ENCODE peak calls at places on chromosome 1, in six cellular contexts. Q is astrocyte, O is neural progenitor cell, E is BJ, U is heart left ventricle, X is upper lobe of right lung. Z is an unnamed sample. For H3K27me3, the result is how much of the 10 kb centered on the place peaks cover.

GRCh38 chr1:30526652-30527345 is 196.6 kb downstream of the MATN1 start:
- DNase-seq in Q (no peak), O (no peak), E (no peak), U (no peak), X (peak), Z (no peak)

GRCh38 chr1:117166076-117166475 is 44.5 kb upstream of the TRIM45 start:
- DNase-seq in Q (peak), O (no peak), E (peak), U (no peak), X (no peak), Z (peak)

GRCh38 chr1:218156602-218157001 is 128.5 kb upstream of the RRP15 start:
- DNase-seq in Q (no peak), O (peak), E (no peak), U (no peak), X (peak), Z (peak)

GRCh38 chr1:20660363-20661234 is 570 bp downstream of the DDOST start:
- DNase-seq in Q (no peak), O (no peak), E (no peak), U (no peak), X (no peak), Z (no peak)

GRCh38 chr1:85501355-85501898 is 36.5 kb upstream of the DDAH1 start:
- DNase-seq in Q (no peak), O (no peak), E (no peak), U (no peak), X (no peak), Z (no peak)

GRCh38 chr1:12654004-12654567 is 10.2 kb downstream of the AADACL4 start:
- DNase-seq in Q (peak), O (no peak), E (no peak), U (no peak), X (no peak), Z (peak)

GRCh38 chr1:31936278-31936965 is 1.7 kb downstream of the PTP4A2 start:
- DNase-seq in Q (no peak), O (no peak), E (no peak), U (no peak), X (no peak), Z (peak)

GRCh38 chr1:228986093-228986904 is 251.0 kb downstream of the RHOU start:
- DNase-seq in Q (peak), O (no peak), E (no peak), U (peak), X (no peak), Z (no peak)

GRCh38 chr1:65172936-65173335 is 24.9 kb downstream of the AK4 start:
- DNase-seq in Q (no peak), O (no peak), E (no peak), U (no peak), X (no peak), Z (peak)

GRCh38 chr1:192545781-192546521 is 29.6 kb upstream of the RGS1 start:
- DNase-seq in Q (no peak), O (no peak), E (no peak), U (no peak), X (no peak), Z (no peak)

GRCh38 chr1:11893907-11894251 is 32.3 kb downstream of the KIAA2013 start:
- DNase-seq in Q (peak), O (peak), E (no peak), U (peak), X (peak), Z (peak)

GRCh38 chr1:215637041-215637573 is 70.0 kb downstream of the KCTD3 start:
- DNase-seq in Q (peak), O (no peak), E (no peak), U (no peak), X (no peak), Z (peak)

GRCh38 chr1:174990382-174990999 is 9.3 kb upstream of the CACYBP start:
- DNase-seq in Q (no peak), O (no peak), E (no peak), U (no peak), X (no peak), Z (peak)

GRCh38 chr1:151773698-151774097 is 10.4 kb upstream of the MRPL9 start:
- DNase-seq in Q (peak), O (no peak), E (no peak), U (no peak), X (no peak), Z (peak)

GRCh38 chr1:186404454-186405051 is 28.9 kb downstream of the ODR4 start:
- DNase-seq in Q (peak), O (peak), E (no peak), U (no peak), X (no peak), Z (peak)

GRCh38 chr1:41401899-41402298 is 40.7 kb downstream of the FOXO6 start:
- DNase-seq in Q (no peak), O (no peak), E (no peak), U (no peak), X (no peak), Z (no peak)

GRCh38 chr1:62062087-62062486 is 132.6 kb upstream of the L1TD1 start:
- DNase-seq in Q (no peak), O (no peak), E (no peak), U (no peak), X (no peak), Z (no peak)

GRCh38 chr1:2985121-2985561 is 36.1 kb upstream of the ACTRT2 start:
- DNase-seq in Q (no peak), O (no peak), E (no peak), U (peak), X (peak), Z (no peak)

GRCh38 chr1:228174482-228175315 is 9.1 kb downstream of the IBA57 start:
- DNase-seq in Q (no peak), O (peak), E (no peak), U (peak), X (no peak), Z (no peak)

GRCh38 chr1:178733972-178734371 is 8.9 kb downstream of the RALGPS2 start:
- DNase-seq in Q (no peak), O (no peak), E (no peak), U (no peak), X (no peak), Z (no peak)
- TF ChIP-seq CTCF in Q (no peak), O (peak), E (peak), U (no peak), X (no peak), Z (no peak)

DNA sequence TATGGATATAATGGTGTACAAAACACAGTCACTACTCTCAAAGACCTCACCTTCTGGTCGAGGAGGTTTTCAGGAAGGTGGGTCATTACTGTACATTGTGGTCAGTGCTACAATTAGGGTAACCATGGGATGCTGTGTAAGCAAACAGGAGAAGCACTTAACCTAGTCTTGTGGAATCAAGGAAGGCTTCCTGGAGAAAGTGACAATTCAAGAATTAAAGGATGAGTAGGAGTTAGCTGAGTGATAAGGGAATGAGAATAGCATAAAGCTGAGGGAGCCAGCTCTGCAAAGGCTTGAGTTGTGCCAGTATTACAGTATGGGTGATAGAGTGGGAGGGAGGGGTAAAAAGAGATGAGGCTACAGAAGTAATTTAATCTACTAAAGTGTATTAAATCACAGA is 17.2 kb downstream of the NEXN start:
- DNase-seq in Q (no peak), O (no peak), E (no peak), U (no peak), X (no peak), Z (no peak)
- H3K4me3 ChIP-seq in Q (no peak), O (no peak), E (no peak), U (no peak), X (no peak), Z (no peak)

GRCh38 chr1:27235827-27236226 is 1.4 kb downstream of the WDTC1 start:
- DNase-seq in Q (no peak), O (peak), E (no peak), U (no peak), X (no peak), Z (peak)
- H3K27me3 ChIP-seq in Q (under half), O (under half), E (under half), U (under half), X (under half), Z (under half)

GRCh38 chr1:115641762-115642167 is at the start of gene VANGL1:
- DNase-seq in Q (peak), O (peak), E (no peak), U (peak), X (peak), Z (no peak)

GRCh38 chr1:115643219-115643618 is 1.4 kb downstream of the VANGL1 start:
- DNase-seq in Q (no peak), O (no peak), E (no peak), U (no peak), X (no peak), Z (no peak)

GRCh38 chr1:115644109-115644508 is 2.3 kb downstream of the VANGL1 start:
- DNase-seq in Q (no peak), O (no peak), E (no peak), U (no peak), X (no peak), Z (no peak)

GRCh38 chr1:115643636-115644035 is 1.9 kb downstream of the VANGL1 start:
- DNase-seq in Q (no peak), O (no peak), E (no peak), U (no peak), X (no peak), Z (no peak)

DNA sequence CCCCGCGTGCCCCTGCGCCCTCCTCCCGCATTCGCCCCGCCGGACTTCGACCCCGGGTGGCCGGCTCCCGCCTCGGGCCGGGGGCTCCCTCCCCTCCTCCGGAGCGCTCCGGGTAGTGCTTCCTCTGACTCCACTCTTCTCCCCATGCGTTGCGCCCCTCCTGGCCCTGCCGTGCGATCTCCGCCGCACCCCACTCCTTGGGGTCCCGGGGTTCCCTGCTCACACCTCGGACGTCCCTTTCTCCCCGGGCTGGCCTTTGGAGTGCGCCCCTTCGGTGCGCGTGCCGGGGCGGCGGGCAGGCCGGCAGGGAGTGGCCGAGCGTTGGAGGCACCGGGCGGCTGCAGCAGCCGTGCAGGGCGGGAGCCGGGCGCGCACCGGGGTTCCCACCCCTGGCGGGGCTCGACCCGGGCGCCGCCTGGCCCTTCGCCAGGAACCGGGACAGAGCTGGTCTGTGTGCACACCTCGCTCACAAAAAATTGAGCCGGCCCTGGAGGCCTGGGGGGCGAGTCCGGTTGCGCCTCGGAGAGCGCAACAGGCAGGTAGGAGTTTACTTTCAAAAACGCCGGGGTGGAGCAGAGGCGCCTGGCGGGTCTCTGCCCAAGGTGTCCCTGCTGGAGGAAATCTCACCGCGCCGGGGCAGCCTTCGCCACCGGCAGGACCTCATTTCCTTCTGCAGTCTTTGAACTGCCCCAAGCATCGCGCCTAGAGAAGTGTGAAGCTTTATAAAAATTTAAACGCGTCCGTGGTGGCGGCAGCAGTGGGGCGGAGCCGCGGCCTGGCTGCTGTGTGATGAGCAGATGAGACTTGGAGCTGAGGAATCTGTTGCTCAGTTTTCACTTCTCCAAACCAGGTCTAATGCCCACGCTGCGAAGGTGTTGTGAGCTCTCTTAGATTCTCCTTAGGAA is 650 bp downstream of the VANGL1 start:
- DNase-seq in Q (peak), O (peak), E (no peak), U (peak), X (peak), Z (peak)
- TF ChIP-seq CTCF in Q (no peak), O (peak), E (peak), U (no peak), X (no peak), Z (peak)

DNA sequence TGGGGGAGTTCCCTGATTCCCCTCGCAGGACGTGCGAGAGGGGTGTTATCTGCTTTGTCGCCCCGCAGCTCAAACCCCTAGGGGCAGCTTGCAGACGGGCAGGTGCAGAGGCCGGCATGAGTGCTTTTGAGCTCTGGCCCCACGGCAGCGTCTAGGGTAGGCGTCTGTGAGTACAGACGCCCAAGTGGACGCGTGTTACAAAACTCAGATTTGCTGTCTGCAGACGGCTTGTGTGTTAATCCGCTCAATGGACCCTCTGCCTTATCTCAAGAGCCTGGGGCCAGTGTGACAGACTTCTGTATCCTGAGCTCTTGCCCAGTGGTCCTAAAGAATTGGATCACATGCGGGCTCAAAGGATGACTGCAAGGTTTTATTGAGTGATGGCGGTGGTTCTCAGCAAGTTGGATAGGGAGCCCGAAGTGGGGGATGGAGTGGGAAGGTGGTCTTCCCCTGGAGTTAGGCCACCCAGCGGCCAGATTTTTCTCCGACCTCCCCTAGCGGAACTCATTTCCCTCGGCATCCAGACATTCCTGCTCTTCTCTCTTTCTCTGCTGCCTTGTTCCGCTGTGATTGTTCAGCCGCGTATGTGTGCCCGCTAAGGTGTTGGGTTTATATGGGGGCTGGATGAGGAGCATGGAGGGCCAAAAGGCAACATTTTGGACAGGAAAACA is 9.4 kb downstream of the CFHR4 start:
- DNase-seq in Q (no peak), O (peak), E (no peak), U (no peak), X (peak), Z (no peak)
- H3K4me3 ChIP-seq in Q (peak), O (no peak), E (peak), U (no peak), X (no peak), Z (no peak)

GRCh38 chr1:156401175-156401574 is 32.2 kb downstream of the RHBG start:
- DNase-seq in Q (no peak), O (no peak), E (no peak), U (no peak), X (no peak), Z (no peak)
- H3K27me3 ChIP-seq in Q (under half), O (half or more), E (under half), U (under half), X (under half), Z (under half)

DNA sequence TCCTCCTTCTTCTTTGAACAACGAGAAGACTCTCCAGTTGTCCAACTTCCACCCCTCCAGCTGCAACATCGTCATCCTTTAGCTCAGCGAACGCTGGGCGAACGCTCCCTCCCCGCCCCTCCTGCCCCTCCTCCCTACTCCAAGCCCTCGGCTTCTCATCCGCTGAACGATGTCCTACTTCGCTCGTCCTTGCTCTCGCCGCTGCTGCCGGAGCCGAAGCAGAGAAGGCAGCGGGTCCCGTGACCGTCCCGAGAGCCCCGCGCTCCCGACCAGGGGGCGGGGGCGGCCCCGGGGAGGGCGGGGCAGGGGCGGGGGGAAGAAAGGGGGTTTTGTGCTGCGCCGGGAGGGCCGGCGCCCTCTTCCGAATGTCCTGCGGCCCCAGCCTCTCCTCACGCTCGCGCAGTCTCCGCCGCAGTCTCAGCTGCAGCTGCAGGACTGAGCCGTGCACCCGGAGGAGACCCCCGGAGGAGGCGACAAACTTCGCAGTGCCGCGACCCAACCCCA is at the start of gene BCAN:
- DNase-seq in Q (no peak), O (peak), E (no peak), U (no peak), X (no peak), Z (no peak)
- TF ChIP-seq CTCF in Q (no peak), O (peak), E (no peak), U (no peak), X (no peak), Z (no peak)

DNA sequence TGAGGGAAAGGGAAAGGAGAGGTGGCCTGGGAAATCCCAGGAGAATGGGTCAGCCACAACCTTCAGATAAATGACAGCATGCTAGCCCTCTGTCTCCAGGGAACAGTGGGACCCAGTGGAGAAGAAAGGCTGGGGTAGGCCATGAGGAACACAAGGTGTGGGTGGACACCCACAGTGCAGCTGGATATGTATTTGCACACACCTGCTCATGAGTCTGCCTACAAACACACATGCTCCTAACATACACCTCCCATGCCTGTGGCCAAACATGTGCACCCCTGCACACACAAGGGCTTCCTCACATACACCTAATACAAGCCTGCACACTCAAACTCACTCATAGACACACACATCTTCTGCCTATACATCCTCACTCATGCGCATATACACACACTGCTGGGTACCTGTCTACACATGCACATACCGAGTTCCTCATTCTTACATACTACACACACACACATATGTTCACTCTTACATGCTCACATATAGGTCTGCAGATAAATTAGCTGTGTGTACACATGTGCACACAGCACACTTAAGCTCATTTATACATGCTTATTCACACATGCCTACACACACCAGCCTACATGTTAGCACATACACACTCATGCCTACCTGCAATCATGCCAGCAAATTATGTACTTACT is 3.6 kb downstream of the C1orf216 start:
- DNase-seq in Q (no peak), O (no peak), E (no peak), U (no peak), X (no peak), Z (no peak)
- H3K4me3 ChIP-seq in Q (no peak), O (no peak), E (no peak), U (no peak), X (no peak), Z (no peak)

Z was measured in bronchial epithelial cell.